ENCODE peak calls at places on chromosomes 16 and 17, in ten cellular contexts. W, I, Q, G, A, H, C, K, F and O are unnamed samples.

GRCh38 chr16:80298676-80299075 is 242.1 kb upstream of the DYNLRB2 start:
- DNase-seq in F (no peak), A (no peak), K (no peak), C (no peak), G (no peak), Q (no peak), H (no peak), I (no peak), W (no peak), O (no peak)

GRCh38 chr17:39927928-39928867 is 666 bp downstream of the LRRC3C start:
- DNase-seq in W (no peak), A (peak), H (no peak), Q (no peak), F (no peak), G (no peak), I (no peak), C (no peak), K (peak), O (peak)

GRCh38 chr17:45408611-45409421 is 23.9 kb downstream of the ARHGAP27 start:
- DNase-seq in G (no peak), W (no peak), Q (no peak), K (no peak), C (no peak), F (no peak), A (no peak), H (no peak), I (no peak), O (no peak)

GRCh38 chr16:56742030-56742984 is 12.4 kb downstream of the NUP93 start:
- DNase-seq in C (peak), I (peak), A (no peak), G (no peak), H (no peak), F (no peak), K (no peak), W (no peak), Q (no peak), O (no peak)

GRCh38 chr16:71345031-71345430 is 13.5 kb upstream of the CALB2 start:
- DNase-seq in A (no peak), I (no peak), Q (no peak), C (no peak), W (no peak), H (no peak), K (no peak), F (no peak), G (no peak), O (peak)

GRCh38 chr17:70168979-70169706 is at the start of gene KCNJ2:
- DNase-seq in H (peak), Q (no peak), W (peak), F (peak), I (peak), K (peak), A (peak), G (peak), C (peak), O (peak)

GRCh38 chr16:53257001-53257400 is 177.3 kb upstream of the RBL2 start:
- DNase-seq in H (no peak), W (no peak), K (no peak), Q (no peak), A (no peak), G (no peak), F (no peak), I (peak), C (peak), O (no peak)

GRCh38 chr16:24728891-24729242 is 584 bp upstream of the TNRC6A start:
- DNase-seq in Q (no peak), W (no peak), C (no peak), G (no peak), K (no peak), I (no peak), A (no peak), F (no peak), H (no peak), O (no peak)

GRCh38 chr17:56761387-56761786 is 72.3 kb downstream of the C17orf67 start:
- DNase-seq in Q (no peak), H (no peak), G (no peak), A (no peak), C (no peak), I (no peak), K (no peak), F (no peak), W (no peak), O (no peak)

GRCh38 chr17:43880420-43880991 is 26.8 kb downstream of the MPP2 start:
- DNase-seq in I (no peak), A (peak), G (peak), C (no peak), Q (peak), W (peak), K (peak), H (no peak), F (no peak), O (peak)

GRCh38 chr16:82011199-82011641 is at the start of gene SDR42E1:
- DNase-seq in W (peak), F (no peak), K (peak), A (peak), I (no peak), Q (peak), C (no peak), H (no peak), G (peak), O (no peak)